ENCODE peak calls at places on chromosomes 4 and X, in ten cellular contexts. S is psoas muscle; P is HepG2; J is tibial artery; R is left ventricle myocardium inferior; L is H9; Q is pancreas; H is naive thymus-derived CD4-positive, alpha-beta T cell; G is testis; K is PC-9. M is an unnamed sample. For H3K4me1, the result is how much of the 10 kb centered on the place peaks cover.

GRCh38 chr4:190020790-190021717 is 6.0 kb downstream of the FRG2 start:
- DNase-seq in K (no peak), G (peak), L (peak), P (peak), R (no peak), J (no peak), S (no peak), Q (peak), H (no peak), M (no peak)

GRCh38 chr4:34157546-34157945 is 2086.8 kb downstream of the ARAP2 start:
- DNase-seq in G (no peak), J (no peak), K (no peak), R (no peak), P (no peak), Q (no peak), H (no peak), L (no peak), S (no peak), M (no peak)

GRCh38 chr4:55397024-55397520 is 1.3 kb downstream of the TMEM165 start:
- DNase-seq in R (no peak), L (no peak), S (peak), G (peak), J (no peak), Q (no peak), H (no peak), K (no peak), P (no peak), M (no peak)

GRCh38 chr4:61950625-61951024 is 750.5 kb downstream of the ADGRL3 start:
- DNase-seq in Q (no peak), K (no peak), R (no peak), P (no peak), J (no peak), L (peak), H (no peak), G (no peak), S (no peak), M (no peak)

GRCh38 chr4:79147251-79147650 is 178.6 kb downstream of the NAA11 start:
- DNase-seq in H (no peak), L (no peak), G (no peak), P (no peak), K (no peak), R (no peak), S (no peak), J (no peak), Q (no peak), M (no peak)

GRCh38 chr4:62006108-62006507 is 806.0 kb downstream of the ADGRL3 start:
- DNase-seq in J (no peak), H (no peak), L (peak), G (no peak), R (no peak), S (no peak), P (no peak), Q (no peak), K (no peak), M (no peak)

GRCh38 chrX:107936434-107936730 is 45.8 kb downstream of the TEX13B start:
- DNase-seq in Q (no peak), R (no peak), K (no peak), G (no peak), H (no peak), P (no peak), S (no peak), J (no peak), L (no peak), M (no peak)

GRCh38 chr4:37470243-37470642 is 215.9 kb downstream of the RELL1 start:
- DNase-seq in Q (no peak), K (no peak), L (no peak), P (no peak), G (no peak), H (no peak), R (no peak), J (no peak), S (no peak), M (no peak)

GRCh38 chr4:188904617-188905016 is 765.4 kb downstream of the TRIML1 start:
- DNase-seq in L (no peak), G (no peak), J (no peak), R (no peak), S (no peak), Q (no peak), P (no peak), K (no peak), H (no peak), M (no peak)

GRCh38 chr4:169840554-169840953 is 82.8 kb upstream of the HPF1 start:
- DNase-seq in H (no peak), S (no peak), K (no peak), Q (no peak), J (no peak), P (no peak), G (no peak), L (no peak), R (no peak), M (no peak)

GRCh38 chr4:138851626-138852443 is 163.7 kb upstream of the NOCT start:
- DNase-seq in G (no peak), P (no peak), S (no peak), H (no peak), J (no peak), R (no peak), Q (no peak), K (no peak), L (peak), M (no peak)

GRCh38 chr4:186932196-186932595 is 208.5 kb upstream of the FAT1 start:
- DNase-seq in H (no peak), Q (no peak), K (no peak), P (peak), J (no peak), S (no peak), G (no peak), L (no peak), R (no peak), M (no peak)

GRCh38 chrX:140712413-140713173 is 3.0 kb downstream of the LINC00632 start:
- DNase-seq in P (no peak), S (peak), Q (peak), H (no peak), J (peak), K (no peak), R (peak), L (peak), G (peak), M (peak)

GRCh38 chrX:21932277-21932996 is 8.1 kb upstream of the SMS start:
- DNase-seq in K (peak), G (no peak), Q (no peak), P (peak), L (no peak), S (peak), J (peak), H (no peak), R (no peak), M (peak)

GRCh38 chr4:164997324-164997723 is 19.9 kb upstream of the TRIM61 start:
- DNase-seq in L (no peak), P (peak), Q (no peak), J (no peak), H (no peak), R (no peak), S (no peak), K (no peak), G (no peak), M (no peak)

GRCh38 chr4:78370625-78371372 is 180.8 kb upstream of the ANXA3 start:
- DNase-seq in P (no peak), K (peak), S (no peak), J (no peak), Q (no peak), H (no peak), L (no peak), R (no peak), G (no peak), M (no peak)

GRCh38 chr4:104210420-104210819 is 284.3 kb downstream of the CXXC4 start:
- DNase-seq in H (no peak), G (no peak), P (no peak), Q (no peak), R (no peak), J (no peak), S (no peak), L (no peak), K (no peak), M (no peak)

GRCh38 chrX:55695227-55696018 is 22.1 kb upstream of the RRAGB start:
- DNase-seq in P (no peak), L (no peak), G (no peak), S (no peak), K (no peak), Q (no peak), R (no peak), J (no peak), H (no peak), M (no peak)

GRCh38 chr4:168717852-168718251 is 221.0 kb downstream of the PALLD start:
- DNase-seq in S (no peak), R (peak), P (no peak), L (no peak), J (no peak), K (no peak), G (no peak), H (no peak), Q (no peak), M (no peak)

GRCh38 chr4:174120446-174121142 is 162.9 kb downstream of the FBXO8 start:
- DNase-seq in K (no peak), S (peak), L (peak), R (peak), H (no peak), P (peak), Q (peak), J (peak), G (peak), M (peak)

GRCh38 chrX:70444326-70445196 is at the start of gene DLG3:
- DNase-seq in P (no peak), L (peak), K (no peak), S (no peak), Q (no peak), J (no peak), R (no peak), G (peak), H (no peak), M (no peak)

GRCh38 chr4:39051454-39051853 is 10.6 kb upstream of the KLHL5 start:
- DNase-seq in Q (no peak), K (no peak), L (no peak), G (no peak), R (no peak), H (no peak), S (no peak), P (no peak), J (no peak), M (no peak)

GRCh38 chrX:47169726-47170515 is 23.7 kb upstream of the UBA1 start:
- DNase-seq in P (no peak), H (no peak), L (peak), Q (no peak), R (peak), J (no peak), K (no peak), S (no peak), G (peak), M (no peak)

GRCh38 chrX:140723251-140723650 is 13.7 kb downstream of the LINC00632 start:
- DNase-seq in R (no peak), P (no peak), K (no peak), S (no peak), Q (no peak), H (no peak), J (no peak), L (no peak), G (no peak), M (no peak)

GRCh38 chrX:119105826-119106225 is 21.8 kb downstream of the KIAA1210 start:
- DNase-seq in H (no peak), J (no peak), Q (no peak), S (no peak), G (no peak), L (no peak), R (no peak), P (no peak), K (no peak), M (no peak)

GRCh38 chr4:128220286-128221235 is 67.1 kb downstream of the PGRMC2 start:
- DNase-seq in L (no peak), Q (no peak), H (no peak), R (no peak), K (peak), S (no peak), J (no peak), G (no peak), P (peak), M (no peak)

GRCh38 chrX:122055979-122056715 is 1008.7 kb downstream of the GLUD2 start:
- DNase-seq in K (no peak), J (no peak), S (no peak), P (no peak), G (no peak), H (no peak), R (no peak), L (no peak), Q (no peak), M (no peak)

GRCh38 chr4:141711211-141711610 is 74.8 kb downstream of the IL15 start:
- DNase-seq in Q (no peak), G (peak), J (no peak), K (no peak), P (no peak), R (no peak), H (no peak), S (no peak), L (no peak), M (no peak)

GRCh38 chrX:153967536-153968214 is 3.9 kb downstream of the HCFC1 start:
- DNase-seq in K (no peak), G (no peak), Q (no peak), P (no peak), J (no peak), S (no peak), L (no peak), R (no peak), H (no peak), M (no peak)
- H3K4me1 ChIP-seq in K (under half), G (under half), Q (under half), P (under half), J (under half), S (under half), L (under half), R (half or more), H (under half), M (half or more)

GRCh38 chr4:99949034-99949998 is 759 bp downstream of the H2AZ1 start:
- DNase-seq in Q (peak), G (peak), J (peak), P (peak), H (peak), K (peak), S (peak), R (peak), L (peak), M (peak)

GRCh38 chr4:99947190-99947578 is 766 bp upstream of the DNAJB14 start:
- DNase-seq in K (no peak), P (no peak), Q (no peak), L (no peak), R (no peak), J (no peak), H (no peak), G (no peak), S (no peak), M (no peak)

GRCh38 chr4:99945718-99946345 is 586 bp downstream of the DNAJB14 start:
- DNase-seq in J (no peak), H (no peak), S (no peak), Q (no peak), R (no peak), G (no peak), P (peak), L (no peak), K (peak), M (no peak)

GRCh38 chr4:99946346-99947189 is at the start of gene DNAJB14:
- DNase-seq in K (peak), Q (peak), R (peak), S (peak), H (peak), P (peak), J (peak), G (peak), L (peak), M (peak)

GRCh38 chr4:99947608-99948007 is 1.2 kb upstream of the DNAJB14 start:
- DNase-seq in H (no peak), Q (no peak), L (no peak), J (no peak), K (no peak), G (no peak), R (no peak), S (no peak), P (no peak), M (no peak)
- H3K27ac ChIP-seq in H (peak), Q (peak), L (no peak), J (peak), K (peak), G (peak), R (peak), S (peak), P (peak), M (peak)

DNA sequence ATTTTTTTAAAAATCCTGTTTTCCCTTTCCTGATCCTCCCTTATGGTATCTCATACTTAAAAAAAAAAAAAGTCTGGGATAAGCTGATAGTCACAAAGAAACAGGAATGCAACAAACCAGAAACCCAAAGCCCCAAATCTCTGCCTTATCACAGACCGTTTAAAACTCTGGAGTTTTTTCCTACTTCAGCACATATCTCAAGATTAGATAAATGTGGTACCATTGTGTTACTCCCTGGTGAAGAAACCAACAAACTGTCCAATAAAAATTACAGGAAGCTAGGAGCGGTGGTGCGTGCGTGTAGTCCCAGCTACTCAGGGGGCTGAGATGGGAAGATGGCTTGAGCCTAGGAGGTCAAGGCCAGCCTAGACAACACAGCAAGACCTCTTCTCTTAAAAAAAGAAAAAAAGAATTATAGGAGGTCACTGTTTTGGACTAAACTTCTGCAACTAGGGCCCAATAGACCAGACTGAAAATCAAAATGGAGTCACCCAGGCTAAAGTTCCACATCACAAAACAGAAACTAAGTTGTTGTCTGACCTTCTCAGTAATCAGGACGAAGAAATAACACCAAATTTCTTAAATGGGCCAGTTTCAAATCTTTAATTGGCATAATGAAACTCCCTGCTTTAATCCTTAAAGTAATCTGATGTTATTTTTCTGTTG is 51.9 kb downstream of the RBM47 start:
- DNase-seq in K (no peak), G (no peak), Q (no peak), J (no peak), R (no peak), P (no peak), H (no peak), L (no peak), S (no peak), M (no peak)
- H3K4me1 ChIP-seq in K (under half), G (under half), Q (under half), J (under half), R (under half), P (under half), H (under half), L (under half), S (under half), M (under half)

GRCh38 chr4:97910005-97910404 is 233.3 kb downstream of the STPG2 start:
- DNase-seq in Q (no peak), R (no peak), H (no peak), J (no peak), P (no peak), K (no peak), S (no peak), L (peak), G (no peak), M (no peak)

GRCh38 chr4:97917115-97917514 is 226.2 kb downstream of the STPG2 start:
- DNase-seq in R (no peak), H (no peak), Q (no peak), G (no peak), J (no peak), S (no peak), P (no peak), K (no peak), L (no peak), M (no peak)

GRCh38 chr4:97912151-97912550 is 231.1 kb downstream of the STPG2 start:
- DNase-seq in S (no peak), J (no peak), L (no peak), Q (peak), P (no peak), K (no peak), H (no peak), R (no peak), G (no peak), M (no peak)

GRCh38 chr4:97911236-97911906 is 231.9 kb downstream of the STPG2 start:
- DNase-seq in G (no peak), K (no peak), L (peak), J (no peak), Q (peak), S (no peak), P (no peak), R (no peak), H (no peak), M (no peak)
- H3K27ac ChIP-seq in G (no peak), K (no peak), L (no peak), J (no peak), Q (no peak), S (no peak), P (no peak), R (no peak), H (no peak), M (no peak)

DNA sequence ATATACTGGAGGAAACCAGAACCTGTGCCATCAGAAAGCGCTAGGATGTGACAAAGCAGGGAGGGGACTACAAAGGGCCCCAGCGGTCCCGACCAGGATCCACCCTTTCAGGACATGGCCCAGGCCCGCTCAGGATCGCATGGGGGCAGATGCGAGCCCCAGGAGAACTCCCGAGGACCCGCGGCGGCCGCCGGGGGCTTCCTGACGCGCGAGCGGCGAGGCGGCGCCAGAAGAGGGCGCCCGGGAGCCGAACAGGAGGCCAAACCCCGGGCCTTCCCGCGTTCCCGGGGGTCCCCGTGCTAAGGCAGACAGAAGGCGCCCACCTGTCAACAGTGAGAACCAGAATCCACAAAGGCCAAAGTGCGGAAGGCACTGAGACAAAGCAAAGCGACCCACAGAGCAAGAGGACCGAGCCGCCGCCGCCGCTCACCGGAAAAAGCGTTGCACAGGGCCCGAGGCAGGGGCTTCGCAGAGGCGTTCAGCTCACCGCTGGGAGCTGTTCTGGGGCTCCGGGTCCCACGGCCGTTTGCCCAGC is 7.3 kb upstream of the OPN1LW start:
- DNase-seq in P (peak), K (peak), S (peak), Q (peak), L (peak), H (peak), R (peak), G (peak), J (peak), M (peak)
- H3K4me1 ChIP-seq in P (under half), K (under half), S (under half), Q (under half), L (under half), H (under half), R (under half), G (under half), J (under half), M (under half)

DNA sequence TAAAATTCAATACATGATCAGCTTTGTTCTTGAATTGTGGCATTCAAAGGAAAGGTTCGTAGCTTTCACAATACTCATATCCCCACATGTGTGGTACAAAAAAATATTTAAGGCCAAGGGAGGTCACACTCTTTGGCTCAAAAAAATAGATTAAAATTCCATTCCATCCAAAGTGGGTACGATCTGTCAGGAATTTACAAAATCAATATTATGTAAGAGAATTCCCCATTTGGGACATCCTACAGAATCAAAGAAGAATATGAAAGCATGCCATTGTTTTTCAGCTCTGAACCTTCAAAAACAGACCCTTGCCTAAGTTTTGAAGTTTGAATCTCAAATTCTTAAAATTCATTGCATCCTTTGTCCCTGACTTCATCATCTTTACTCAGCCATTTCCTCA is 85.8 kb downstream of the MID1 start:
- DNase-seq in G (no peak), H (no peak), S (no peak), P (peak), R (no peak), J (no peak), L (no peak), K (no peak), Q (no peak), M (no peak)
- H3K27ac ChIP-seq in G (no peak), H (no peak), S (no peak), P (no peak), R (no peak), J (no peak), L (no peak), K (no peak), Q (no peak), M (no peak)

GRCh38 chr4:19969492-19969891 is 282.2 kb upstream of the SLIT2 start:
- DNase-seq in L (no peak), J (no peak), H (no peak), P (no peak), R (no peak), G (no peak), Q (no peak), K (no peak), S (no peak), M (no peak)

DNA sequence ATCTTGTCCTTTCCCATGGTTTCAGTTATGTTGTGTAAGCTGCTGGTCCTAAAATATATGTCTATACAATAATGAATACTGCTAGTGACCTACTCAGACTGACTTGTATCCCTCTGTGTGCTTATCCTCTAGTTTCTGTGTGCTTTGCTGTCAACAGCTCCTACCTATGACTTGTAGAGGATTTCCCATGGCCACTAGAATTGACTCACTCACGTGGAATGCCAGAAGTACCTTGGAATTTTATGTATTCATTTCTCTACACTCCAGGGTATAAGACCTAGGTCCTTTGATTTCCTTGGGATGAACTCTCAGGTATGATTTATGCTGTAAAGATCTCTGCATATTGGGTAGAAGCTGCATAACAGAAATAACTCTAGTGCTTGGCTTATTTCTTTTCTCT is 279.9 kb upstream of the SLIT2 start:
- DNase-seq in K (no peak), S (no peak), J (no peak), G (no peak), P (no peak), H (no peak), R (no peak), Q (no peak), L (no peak), M (no peak)
- H3K4me1 ChIP-seq in K (under half), S (under half), J (under half), G (under half), P (under half), H (under half), R (under half), Q (under half), L (under half), M (under half)